ENCODE peak calls at places on chromosomes 16 and 17, in four cellular contexts. S, W, O and C are unnamed samples.

GRCh38 chr17:31052187-31052889 is 42.4 kb upstream of the NF1 start:
- DNase-seq in S (no peak), W (peak), O (no peak), C (no peak)

GRCh38 chr16:23640669-23640958 is 496 bp downstream of the PALB2 start:
- DNase-seq in S (no peak), W (no peak), O (peak), C (peak)

GRCh38 chr16:16158741-16159374 is 64.4 kb downstream of the ABCC6 start:
- DNase-seq in S (no peak), W (no peak), O (no peak), C (no peak)

GRCh38 chr17:82267575-82268379 is 5.7 kb downstream of the CSNK1D start:
- DNase-seq in S (no peak), W (peak), O (no peak), C (no peak)

GRCh38 chr17:12627776-12628491 is 37.8 kb upstream of the MYOCD start:
- DNase-seq in S (no peak), W (peak), O (no peak), C (no peak)

GRCh38 chr17:78676415-78677302 is 99.5 kb upstream of the DNAH17 start:
- DNase-seq in S (no peak), W (no peak), O (no peak), C (no peak)

GRCh38 chr16:28092721-28093382 is 29.3 kb upstream of the GSG1L start:
- DNase-seq in S (no peak), W (no peak), O (peak), C (peak)

GRCh38 chr17:78325076-78325712 is 34.7 kb downstream of the SOCS3 start:
- DNase-seq in S (no peak), W (no peak), O (no peak), C (no peak)

GRCh38 chr16:74083582-74083981 is 213.0 kb upstream of the PSMD7 start:
- DNase-seq in S (no peak), W (no peak), O (no peak), C (no peak)

GRCh38 chr16:47028767-47029377 is 55.4 kb upstream of the DNAJA2 start:
- DNase-seq in S (no peak), W (no peak), O (no peak), C (no peak)

GRCh38 chr17:72142614-72143013 is 21.8 kb downstream of the SOX9 start:
- DNase-seq in S (no peak), W (no peak), O (no peak), C (no peak)

GRCh38 chr17:71633391-71633849 is 487.4 kb upstream of the SOX9 start:
- DNase-seq in S (no peak), W (no peak), O (no peak), C (no peak)

GRCh38 chr16:75621170-75621477 is 2.0 kb downstream of the ADAT1 start:
- DNase-seq in S (no peak), W (peak), O (no peak), C (no peak)

GRCh38 chr17:78137392-78138203 is 7.0 kb downstream of the TMC8 start:
- DNase-seq in S (no peak), W (no peak), O (no peak), C (no peak)

GRCh38 chr17:20281860-20282259 is 185.5 kb downstream of the LGALS9B start:
- DNase-seq in S (no peak), W (no peak), O (no peak), C (no peak)

GRCh38 chr17:66541461-66542182 is 239.2 kb downstream of the PRKCA start:
- DNase-seq in S (peak), W (no peak), O (no peak), C (no peak)

GRCh38 chr16:50185005-50185505 is 31.9 kb downstream of the TENT4B start:
- DNase-seq in S (no peak), W (peak), O (no peak), C (no peak)

GRCh38 chr17:64326420-64327054 is 63.5 kb upstream of the TEX2 start:
- DNase-seq in S (no peak), W (peak), O (no peak), C (no peak)
- TF ChIP-seq SUZ12 in S (no peak), W (no peak), O (no peak), C (no peak)

GRCh38 chr16:85899444-85899843 is 482 bp downstream of the IRF8 start:
- DNase-seq in S (no peak), W (no peak), O (no peak), C (no peak)
- TF ChIP-seq YY1 in S (no peak), W (no peak), O (no peak), C (no peak)

GRCh38 chr17:8680850-8681174 is 50.3 kb upstream of the MYH10 start:
- DNase-seq in S (no peak), W (no peak), O (no peak), C (no peak)
- TF ChIP-seq SUZ12 in S (no peak), W (no peak), O (no peak), C (no peak)

GRCh38 chr16:7967986-7968509 is 622.3 kb downstream of the TMEM114 start:
- DNase-seq in S (no peak), W (no peak), O (no peak), C (no peak)
- TF ChIP-seq YY1 in S (no peak), W (no peak), O (no peak), C (no peak)

GRCh38 chr17:17080181-17080631 is 37.9 kb downstream of the MPRIP start:
- DNase-seq in S (no peak), W (no peak), O (no peak), C (no peak)
- TF ChIP-seq SUZ12 in S (no peak), W (no peak), O (no peak), C (no peak)

GRCh38 chr16:69745959-69746358 is 8.8 kb downstream of the NOB1 start:
- DNase-seq in S (no peak), W (no peak), O (no peak), C (no peak)

GRCh38 chr16:69745232-69745612 is 9.5 kb downstream of the NOB1 start:
- DNase-seq in S (no peak), W (no peak), O (no peak), C (no peak)

GRCh38 chr16:69741519-69741918 is 13.2 kb downstream of the NOB1 start:
- DNase-seq in S (no peak), W (no peak), O (no peak), C (no peak)

GRCh38 chr16:69744363-69745231 is 10.1 kb downstream of the NOB1 start:
- DNase-seq in S (no peak), W (no peak), O (no peak), C (no peak)

DNA sequence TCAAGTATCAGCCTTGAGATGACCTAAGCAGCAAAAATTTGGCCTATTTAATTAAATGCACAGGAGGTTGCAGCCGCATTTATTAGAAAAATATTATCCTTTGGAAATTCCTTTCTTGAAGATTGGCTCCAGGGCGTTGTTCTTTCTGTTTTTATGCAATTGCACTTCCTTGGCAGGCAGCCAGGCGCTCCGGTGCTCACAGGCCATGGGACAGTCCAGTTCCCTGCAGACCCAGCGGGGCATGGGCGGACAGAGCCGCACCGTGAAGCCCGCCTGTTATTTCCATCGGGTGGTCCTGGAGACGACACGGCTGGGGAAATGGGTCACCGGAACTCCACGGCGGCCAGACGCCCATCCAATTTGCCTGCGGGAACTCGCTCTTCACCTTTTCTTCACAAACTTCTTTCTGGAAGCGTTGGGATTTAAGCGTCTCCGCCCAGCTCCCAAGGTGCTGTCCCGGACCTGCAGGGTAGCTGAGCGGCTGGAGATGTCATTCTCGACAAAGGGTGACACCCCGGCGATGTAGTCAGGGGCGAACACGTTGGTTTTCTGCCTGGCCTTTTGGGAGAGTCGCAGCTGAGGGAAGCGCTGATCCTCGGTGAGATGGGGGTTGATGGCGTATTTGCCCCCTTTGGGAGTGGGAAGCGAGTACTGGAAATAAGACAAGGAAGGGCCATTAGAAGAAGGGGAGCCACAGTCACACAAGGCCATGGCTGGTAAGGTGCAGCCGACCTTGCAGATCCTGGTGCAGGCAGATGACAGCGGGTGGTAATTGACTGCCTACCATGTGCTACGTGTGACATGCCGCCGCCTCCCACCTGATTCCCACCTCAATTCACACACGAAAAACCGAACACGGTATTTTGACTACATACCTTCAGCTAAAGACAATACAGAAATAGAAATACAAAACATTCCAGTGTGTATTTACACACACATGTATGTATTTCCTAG is 12.5 kb downstream of the NOB1 start:
- DNase-seq in S (no peak), W (no peak), O (no peak), C (no peak)
- TF ChIP-seq YY1 in S (no peak), W (no peak), O (no peak), C (no peak)

GRCh38 chr16:60246055-60246454 is 1511.9 kb upstream of the GOT2 start:
- DNase-seq in S (no peak), W (no peak), O (no peak), C (no peak)
- TF ChIP-seq SUZ12 in S (no peak), W (no peak), O (no peak), C (no peak)

DNA sequence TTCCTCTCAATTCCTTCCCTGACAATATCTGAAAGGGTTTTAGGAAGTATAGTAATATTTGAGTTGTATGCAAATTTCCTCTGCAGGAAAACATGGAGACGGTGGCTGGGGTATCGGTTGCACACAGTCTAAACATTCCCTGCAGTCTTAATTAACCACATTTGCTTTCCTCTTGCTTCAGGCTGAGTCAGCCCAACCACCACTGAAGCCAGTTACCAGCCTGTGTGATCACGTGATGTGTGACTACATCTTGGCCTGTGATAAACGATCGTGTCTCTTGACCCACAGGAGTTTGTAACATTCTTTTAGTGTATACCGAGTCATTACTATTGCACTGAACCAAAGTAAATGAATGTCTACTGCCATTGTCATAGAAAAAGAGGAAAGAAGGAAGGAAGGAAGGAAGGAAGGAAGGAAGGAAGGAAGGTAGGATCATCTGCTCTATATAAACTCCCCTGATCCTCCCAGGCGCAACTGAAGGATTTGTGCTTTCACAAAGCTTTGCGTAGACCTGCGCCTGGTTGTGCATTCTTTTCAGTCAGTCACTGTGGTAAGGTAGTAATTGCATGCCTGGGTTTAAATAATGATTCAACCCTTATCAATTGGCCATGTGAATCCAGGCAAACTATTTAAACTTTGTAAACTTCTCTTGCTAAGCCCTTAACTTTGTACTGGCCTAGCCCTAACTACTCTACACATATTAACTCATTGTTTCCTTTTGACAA is 280.6 kb upstream of the SALL1 start:
- DNase-seq in S (no peak), W (no peak), O (no peak), C (no peak)
- TF ChIP-seq YY1 in S (no peak), W (no peak), O (no peak), C (no peak)